ENCODE peak calls at places on chromosomes 2 and 18, in five cellular contexts. R, T, O, P and B are unnamed samples.

GRCh38 chr2:191350826-191351225 is 105.6 kb downstream of the MYO1B start:
- DNase-seq in P (no peak), T (no peak), O (no peak), R (no peak), B (peak; percentile 56)

GRCh38 chr2:60479226-60480088 is 74.0 kb downstream of the BCL11A start:
- DNase-seq in P (peak; percentile 38), O (no peak), T (no peak), R (no peak), B (no peak)

GRCh38 chr2:231111987-231112386 is 12.9 kb downstream of the HTR2B start:
- DNase-seq in O (no peak), T (no peak), R (no peak), P (no peak), B (peak; percentile 52)

GRCh38 chr2:42523341-42523740 is 29.6 kb upstream of the KCNG3 start:
- DNase-seq in P (no peak), T (no peak), O (peak; percentile 39), R (no peak), B (no peak)

GRCh38 chr2:205166749-205167148 is 515.6 kb upstream of the NRP2 start:
- DNase-seq in P (no peak), O (no peak), R (no peak), T (no peak), B (no peak)

GRCh38 chr2:8103085-8103708 is 578.7 kb upstream of the ID2 start:
- DNase-seq in R (no peak), T (no peak), P (no peak), O (no peak), B (peak; percentile 33)

GRCh38 chr18:58831610-58832009 is 33.1 kb upstream of the ZNF532 start:
- DNase-seq in T (no peak), O (no peak), P (no peak), R (no peak), B (peak; percentile 71)

GRCh38 chr2:171227066-171227782 is 66.5 kb upstream of the TLK1 start:
- DNase-seq in T (no peak), P (no peak), O (no peak), R (no peak), B (no peak)

GRCh38 chr2:32376756-32377155 is 19.9 kb downstream of the BIRC6 start:
- DNase-seq in P (no peak), R (no peak), T (no peak), O (no peak), B (no peak)

GRCh38 chr2:134745546-134745945 is 26.7 kb upstream of the TMEM163 start:
- DNase-seq in T (no peak), P (no peak), R (no peak), O (no peak), B (no peak)

GRCh38 chr2:163610817-163611556 is 124.8 kb downstream of the FIGN start:
- DNase-seq in R (no peak), P (peak; percentile 6), O (peak; percentile 48), T (no peak), B (no peak)

GRCh38 chr2:85076618-85077274 is 56.4 kb upstream of the TCF7L1 start:
- DNase-seq in P (no peak), O (no peak), T (no peak), R (no peak), B (no peak)

GRCh38 chr2:128568106-128568505 is 249.4 kb upstream of the HS6ST1 start:
- DNase-seq in T (no peak), O (peak; percentile 91), P (no peak), R (peak; percentile 49), B (no peak)

GRCh38 chr18:30775629-30776028 is 266.9 kb downstream of the DSC3 start:
- DNase-seq in P (no peak), T (no peak), R (peak; percentile 3), O (no peak), B (no peak)

DNA sequence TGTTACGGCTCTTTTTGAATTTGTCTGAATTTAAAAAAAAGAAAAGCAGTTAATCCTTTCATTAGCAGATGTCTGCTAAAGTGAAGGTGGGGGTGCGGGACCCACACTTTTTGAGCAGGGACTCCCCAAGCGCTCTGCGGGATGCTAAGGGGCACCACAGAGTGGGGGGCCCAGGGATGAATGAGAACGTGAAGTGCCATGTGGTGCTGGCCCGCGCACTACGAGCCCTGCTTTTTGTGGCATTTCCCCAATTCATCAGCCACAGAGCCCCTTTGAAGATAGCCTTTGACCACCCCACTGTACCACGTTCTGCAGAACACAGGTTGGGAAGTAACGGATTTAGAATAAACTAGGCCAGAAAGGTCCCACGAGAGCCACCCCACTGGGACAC is 28.6 kb downstream of the HS1BP3 start:
- DNase-seq in O (no peak), R (no peak), P (no peak), T (no peak), B (no peak)
- H2BK12ac ChIP-seq in O (no peak overlapping the region), R (no peak overlapping the region), P (peak overlapping the region; percentile 28), T (no peak overlapping the region), B (no peak overlapping the region)

DNA sequence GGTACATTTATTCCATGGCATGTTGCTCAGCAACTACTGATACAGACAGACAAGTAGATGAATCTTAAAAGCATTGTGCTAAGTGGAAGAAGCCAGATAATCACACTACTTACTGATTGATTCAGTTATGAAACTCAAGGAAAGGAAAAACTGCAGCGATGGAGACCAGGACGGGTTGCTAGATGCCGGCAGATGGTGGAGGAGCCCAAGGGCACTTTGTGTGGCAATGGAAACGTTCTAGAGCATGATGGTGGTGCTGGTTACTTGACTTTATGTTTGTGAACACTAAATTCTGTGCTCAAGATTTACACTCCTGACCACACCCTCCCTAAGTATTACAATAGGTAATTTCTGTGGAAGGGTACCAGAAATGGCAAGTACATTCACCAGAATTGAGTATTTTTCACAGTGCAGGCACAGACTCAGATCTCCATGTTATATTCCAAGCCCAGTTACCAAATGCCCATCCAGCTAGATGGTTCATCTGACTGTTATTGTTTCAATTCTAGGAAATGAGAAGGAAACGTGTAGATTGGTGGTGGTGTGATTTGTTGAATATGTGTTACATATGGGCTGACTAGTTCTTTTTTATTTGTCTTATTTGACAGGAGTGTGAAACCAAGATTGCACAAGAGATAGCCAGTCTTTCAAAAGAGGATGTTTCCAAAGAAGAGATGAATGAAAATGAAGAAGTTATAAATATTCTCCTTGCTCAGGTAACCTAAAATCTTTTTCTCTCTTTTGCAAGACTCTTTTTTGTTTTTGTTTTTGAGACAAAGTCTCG is 55.1 kb downstream of the RALBP1 start:
- DNase-seq in T (no peak), R (no peak), P (peak; percentile 83), O (no peak), B (no peak)
- H2BK12ac ChIP-seq in T (no peak overlapping the region), R (no peak overlapping the region), P (no peak overlapping the region), O (no peak overlapping the region), B (no peak overlapping the region)

DNA sequence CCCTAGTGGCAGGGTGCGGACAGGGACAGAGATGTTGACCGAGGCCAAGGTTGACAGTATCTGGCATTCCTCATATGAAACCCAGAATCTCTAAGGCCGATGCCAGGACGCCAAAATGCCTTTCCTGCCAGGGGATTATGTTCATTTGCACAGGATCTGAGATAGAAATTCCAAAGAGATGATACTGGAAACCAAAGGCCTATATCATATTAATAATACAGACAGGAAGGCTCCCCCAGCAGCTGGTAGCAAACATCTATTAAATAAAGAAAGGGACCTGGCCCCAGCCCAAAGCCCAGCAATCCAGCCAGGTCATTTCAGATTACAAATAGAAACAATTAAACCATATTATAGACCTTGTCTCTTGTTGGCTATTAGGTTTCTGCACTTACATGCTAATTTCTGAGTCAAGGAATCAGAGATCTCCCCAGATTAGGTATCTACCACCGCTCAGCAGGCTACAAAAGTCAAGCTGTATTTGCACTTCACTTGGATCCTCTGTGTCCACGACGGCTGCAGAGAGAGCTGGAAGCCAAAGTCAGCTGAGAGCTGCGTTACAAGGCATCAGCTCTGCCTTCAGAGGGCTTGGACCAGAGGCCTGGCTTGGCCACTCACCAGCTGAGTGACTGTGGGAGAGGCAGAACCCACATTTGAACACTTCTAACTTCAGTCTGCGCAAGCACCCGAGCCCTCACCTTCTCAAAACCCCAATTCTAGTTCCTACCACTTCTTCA is 269.3 kb upstream of the SIX2 start:
- DNase-seq in O (no peak), R (no peak), P (no peak), T (no peak), B (no peak)
- H2BK12ac ChIP-seq in O (no peak overlapping the region), R (no peak overlapping the region), P (no peak overlapping the region), T (no peak overlapping the region), B (no peak overlapping the region)

DNA sequence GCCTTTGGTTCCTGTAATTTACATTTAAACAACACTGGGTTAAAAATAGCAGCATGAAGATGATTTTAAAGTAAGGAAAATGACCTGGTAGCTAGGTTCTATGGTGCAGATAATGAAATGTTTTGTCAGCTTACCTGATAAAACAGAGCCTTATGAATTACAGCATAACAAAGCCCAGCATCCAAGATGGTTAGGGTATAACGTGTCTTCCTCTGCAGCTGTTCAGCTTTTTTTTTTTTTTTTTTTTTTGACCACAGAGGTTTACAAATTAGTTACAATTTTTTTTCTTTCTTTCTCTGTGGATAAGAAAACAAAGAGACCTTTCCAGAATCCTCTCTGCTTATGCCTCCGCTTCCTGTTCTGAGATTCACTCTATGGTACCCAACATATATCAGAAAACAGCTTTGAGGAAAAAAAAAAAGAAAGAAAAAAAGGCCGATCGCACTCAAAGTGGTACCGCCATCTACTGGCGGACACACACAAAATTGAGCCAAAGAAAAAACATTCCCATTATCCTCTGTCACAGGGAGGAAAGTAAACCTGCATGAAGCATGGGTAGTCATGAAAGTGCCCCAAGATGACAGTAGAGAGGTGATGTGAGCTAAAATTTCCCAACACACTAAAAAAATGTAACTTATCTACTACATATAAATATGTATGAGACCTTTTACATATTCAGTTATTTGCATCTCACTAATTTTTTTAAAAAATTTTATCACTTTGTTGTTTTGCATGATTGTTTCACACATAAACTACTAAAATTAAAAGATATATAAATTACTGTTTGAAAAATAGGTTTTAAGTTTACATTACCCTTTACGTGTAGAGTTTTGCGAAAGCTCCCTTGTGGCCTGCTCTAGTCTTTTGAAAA is at the start of gene SCN3A:
- DNase-seq in P (peak; percentile 36), R (no peak), O (peak; percentile 36), T (peak; percentile 38), B (peak; percentile 68)
- H2BK12ac ChIP-seq in P (no peak within 1 kb of the TSS), R (no peak within 1 kb of the TSS), O (no peak within 1 kb of the TSS), T (no peak within 1 kb of the TSS), B (no peak within 1 kb of the TSS)

GRCh38 chr2:107822302-107822701 is 4.4 kb upstream of the RGPD4 start:
- DNase-seq in T (no peak), R (no peak), P (no peak), O (no peak), B (no peak)
- H2BK12ac ChIP-seq in T (no peak overlapping the region), R (no peak overlapping the region), P (no peak overlapping the region), O (no peak overlapping the region), B (no peak overlapping the region)

DNA sequence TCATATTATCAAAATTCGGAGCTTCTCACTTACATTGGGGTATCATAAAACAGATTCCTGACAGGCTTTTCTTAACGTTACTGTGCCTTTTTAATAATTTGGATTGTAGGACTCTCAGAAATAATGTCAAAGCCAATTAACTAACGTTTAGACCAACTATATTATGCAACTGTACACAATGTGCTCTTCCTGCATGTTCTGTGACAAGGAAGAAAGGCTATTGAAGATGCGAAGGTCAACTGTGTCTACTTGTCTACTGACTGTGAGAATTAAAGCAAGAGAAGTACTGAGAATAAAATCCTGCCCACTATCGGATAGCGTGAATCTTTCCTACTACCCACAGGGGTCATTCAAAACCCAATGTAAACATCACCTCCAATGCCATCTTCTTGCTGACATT is 393.0 kb downstream of the NBAS start:
- DNase-seq in O (no peak), P (no peak), R (no peak), T (no peak), B (no peak)
- H2BK12ac ChIP-seq in O (no peak overlapping the region), P (no peak overlapping the region), R (no peak overlapping the region), T (no peak overlapping the region), B (no peak overlapping the region)

GRCh38 chr18:24992491-24992890 is 359.5 kb downstream of the ZNF521 start:
- DNase-seq in T (no peak), R (no peak), P (no peak), O (no peak), B (no peak)
- H2BK12ac ChIP-seq in T (no peak overlapping the region), R (no peak overlapping the region), P (no peak overlapping the region), O (no peak overlapping the region), B (no peak overlapping the region)